ENCODE peak calls at places on chromosome 13, in nine cellular contexts. A is IMR-90, F is ovary, U is H54, K is breast epithelium, N is tibial nerve, C is body of pancreas, M is lower leg skin, X is A549. W is an unnamed sample.

GRCh38 chr13:96617528-96617927 is 376.7 kb downstream of the OXGR1 start:
- DNase-seq in C (no peak), F (no peak), N (no peak), U (no peak), A (no peak), K (no peak), M (no peak), X (no peak), W (no peak)

GRCh38 chr13:50400035-50400726 is 384.9 kb downstream of the KCNRG start:
- DNase-seq in C (peak), A (peak), X (no peak), F (no peak), N (no peak), K (no peak), M (no peak), U (no peak), W (no peak)

GRCh38 chr13:30333601-30334000 is 26.2 kb upstream of the KATNAL1 start:
- DNase-seq in M (no peak), C (no peak), F (no peak), X (no peak), N (no peak), K (no peak), U (no peak), A (no peak), W (no peak)

GRCh38 chr13:41900918-41901317 is 60.0 kb downstream of the VWA8 start:
- DNase-seq in C (no peak), U (no peak), M (no peak), X (peak), F (no peak), A (peak), K (no peak), N (no peak), W (no peak)

GRCh38 chr13:92354583-92354982 is 872.0 kb upstream of the GPC6 start:
- DNase-seq in K (no peak), A (no peak), U (no peak), X (no peak), N (no peak), C (no peak), F (no peak), M (no peak), W (no peak)

GRCh38 chr13:34254366-34254765 is 436.4 kb downstream of the RFC3 start:
- DNase-seq in K (no peak), U (no peak), C (no peak), N (no peak), A (no peak), M (no peak), X (no peak), F (no peak), W (no peak)

GRCh38 chr13:38767506-38768265 is 80.8 kb downstream of the FREM2 start:
- DNase-seq in F (no peak), K (no peak), A (no peak), X (no peak), C (no peak), U (no peak), N (no peak), M (no peak), W (no peak)

GRCh38 chr13:76980075-76980718 is 11.7 kb upstream of the CLN5 start:
- DNase-seq in F (peak), C (peak), U (peak), X (peak), M (peak), A (peak), K (peak), N (peak), W (peak)

GRCh38 chr13:109910131-109910530 is 123.7 kb upstream of the IRS2 start:
- DNase-seq in X (no peak), U (no peak), C (no peak), N (no peak), A (no peak), M (no peak), F (no peak), K (no peak), W (no peak)

GRCh38 chr13:30526612-30527217 is 61.0 kb upstream of the HMGB1 start:
- DNase-seq in K (no peak), F (no peak), A (peak), U (no peak), M (no peak), C (no peak), N (no peak), X (no peak), W (no peak)

GRCh38 chr13:20159646-20160345 is 1.1 kb downstream of the GJA3 start:
- DNase-seq in C (no peak), N (no peak), A (peak), X (no peak), F (no peak), M (no peak), K (no peak), U (no peak), W (no peak)

GRCh38 chr13:43167058-43167457 is 143.7 kb downstream of the DNAJC15 start:
- DNase-seq in K (no peak), A (no peak), U (no peak), N (no peak), C (no peak), X (no peak), M (no peak), F (no peak), W (no peak)

GRCh38 chr13:27132538-27132937 is 39.1 kb downstream of the USP12 start:
- DNase-seq in K (no peak), U (no peak), N (no peak), A (no peak), M (no peak), C (no peak), X (no peak), F (no peak), W (no peak)

GRCh38 chr13:96710166-96710866 is 284.0 kb downstream of the OXGR1 start:
- DNase-seq in X (no peak), F (no peak), N (no peak), M (no peak), A (no peak), C (no peak), U (no peak), K (no peak), W (peak)

GRCh38 chr13:61414686-61415664 is 674 bp downstream of the PCDH20 start:
- DNase-seq in F (no peak), N (no peak), K (no peak), C (peak), M (peak), X (peak), A (no peak), U (no peak), W (no peak)

GRCh38 chr13:102846261-102847015 is 606 bp downstream of the ERCC5 start:
- DNase-seq in U (no peak), N (no peak), A (peak), M (peak), K (no peak), F (no peak), C (peak), X (peak), W (peak)

GRCh38 chr13:30147380-30147779 is 160.0 kb downstream of the KATNAL1 start:
- DNase-seq in N (no peak), C (no peak), K (no peak), X (no peak), F (no peak), A (no peak), U (no peak), M (no peak), W (no peak)

GRCh38 chr13:22061806-22062391 is 391.0 kb downstream of the FGF9 start:
- DNase-seq in A (no peak), C (no peak), K (no peak), N (no peak), X (no peak), M (no peak), F (no peak), U (no peak), W (no peak)

GRCh38 chr13:22060187-22060586 is 389.3 kb downstream of the FGF9 start:
- DNase-seq in X (no peak), A (no peak), U (no peak), M (no peak), C (no peak), N (no peak), F (no peak), K (no peak), W (no peak)

GRCh38 chr13:22063416-22064124 is 392.7 kb downstream of the FGF9 start:
- DNase-seq in F (no peak), M (no peak), X (no peak), U (no peak), C (no peak), N (no peak), A (no peak), K (no peak), W (no peak)

GRCh38 chr13:22062478-22063205 is 391.8 kb downstream of the FGF9 start:
- DNase-seq in N (no peak), A (peak), K (no peak), X (no peak), F (no peak), M (no peak), U (no peak), C (no peak), W (no peak)

GRCh38 chr13:22061371-22061805 is 390.5 kb downstream of the FGF9 start:
- DNase-seq in K (no peak), N (no peak), F (no peak), A (no peak), U (no peak), C (no peak), M (no peak), X (no peak), W (no peak)
- TF ChIP-seq POLR2A in K (no peak), N (no peak), F (no peak), A (no peak), U (no peak), C (no peak), M (no peak), X (no peak), W (no peak)

GRCh38 chr13:33206425-33206824 is 79.1 kb downstream of the STARD13 start:
- DNase-seq in U (no peak), F (no peak), M (no peak), K (no peak), C (no peak), N (no peak), A (peak), X (no peak), W (no peak)

GRCh38 chr13:33205224-33205623 is 80.3 kb downstream of the STARD13 start:
- DNase-seq in X (no peak), M (no peak), U (no peak), A (no peak), K (no peak), C (no peak), N (no peak), F (no peak), W (no peak)

GRCh38 chr13:33202644-33203169 is 82.8 kb downstream of the STARD13 start:
- DNase-seq in X (no peak), F (no peak), C (no peak), M (no peak), N (no peak), A (no peak), U (no peak), K (no peak), W (no peak)

GRCh38 chr13:33205804-33206221 is 79.7 kb downstream of the STARD13 start:
- DNase-seq in A (peak), U (no peak), X (no peak), F (no peak), N (no peak), K (no peak), M (no peak), C (peak), W (no peak)

GRCh38 chr13:33204130-33204927 is 81.2 kb downstream of the STARD13 start:
- DNase-seq in A (peak), F (peak), X (no peak), M (peak), K (no peak), N (peak), C (peak), U (no peak), W (no peak)
- TF ChIP-seq POLR2A in A (no peak), F (no peak), X (no peak), M (no peak), K (no peak), N (no peak), C (no peak), U (no peak), W (no peak)

GRCh38 chr13:28679628-28680027 is 20.7 kb downstream of the POMP start:
- DNase-seq in F (no peak), K (no peak), X (no peak), U (no peak), A (peak), C (no peak), N (no peak), M (no peak), W (no peak)

GRCh38 chr13:28685114-28685513 is 26.2 kb downstream of the POMP start:
- DNase-seq in U (no peak), X (no peak), K (no peak), N (no peak), M (no peak), C (no peak), A (no peak), F (no peak), W (no peak)

GRCh38 chr13:28678809-28679208 is 19.9 kb downstream of the POMP start:
- DNase-seq in U (no peak), C (no peak), A (no peak), K (no peak), N (no peak), M (no peak), X (no peak), F (no peak), W (no peak)

GRCh38 chr13:28684257-28684656 is 25.3 kb downstream of the POMP start:
- DNase-seq in K (no peak), M (no peak), X (peak), N (no peak), A (no peak), U (no peak), F (no peak), C (no peak), W (no peak)

GRCh38 chr13:28680541-28680940 is 21.6 kb downstream of the POMP start:
- DNase-seq in X (no peak), C (no peak), U (no peak), M (no peak), A (no peak), N (no peak), K (no peak), F (no peak), W (no peak)
- TF ChIP-seq POLR2A in X (no peak), C (no peak), U (no peak), M (no peak), A (no peak), N (no peak), K (no peak), F (no peak), W (no peak)

DNA sequence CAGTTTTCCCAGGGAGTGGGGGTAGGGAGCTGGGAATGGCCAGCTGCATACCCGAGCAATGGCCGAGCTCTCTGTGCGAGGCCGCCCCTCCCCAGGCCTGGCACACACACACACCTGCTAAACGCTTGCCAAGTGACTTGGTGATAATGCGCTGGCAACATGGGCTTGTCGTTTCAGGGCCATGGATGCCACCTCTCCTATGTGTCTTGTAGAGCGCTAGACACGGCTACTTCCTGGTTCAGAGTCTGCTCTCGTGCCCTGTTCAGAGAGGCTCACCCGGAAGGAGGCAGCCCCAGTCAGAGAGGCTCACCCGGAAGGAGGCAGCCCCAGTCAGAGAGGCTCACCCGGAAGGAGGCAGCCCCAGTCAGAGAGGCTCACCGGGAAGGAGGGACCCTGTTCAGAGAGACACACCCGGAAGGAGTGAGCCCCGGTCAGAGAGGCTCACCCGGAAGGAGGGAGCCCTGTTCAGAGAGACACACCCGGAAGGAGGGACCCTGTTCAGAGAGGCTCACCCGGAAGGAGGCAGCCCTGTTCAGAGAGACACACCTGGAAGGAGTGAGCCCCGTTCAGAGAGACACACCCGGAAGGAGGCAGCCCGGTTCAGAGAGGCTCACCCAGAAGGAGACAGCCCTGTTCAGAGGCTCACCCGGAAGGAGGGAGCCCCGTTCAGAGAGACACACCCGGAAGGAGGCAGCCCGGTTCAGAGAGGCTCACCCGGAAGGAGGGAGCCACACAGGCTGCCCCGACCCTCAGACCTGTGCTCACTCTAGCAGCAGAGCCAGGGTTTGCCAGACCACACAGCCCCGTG is 4.2 kb downstream of the ADPRHL1 start:
- DNase-seq in U (no peak), M (no peak), K (peak), X (peak), F (peak), A (no peak), C (peak), N (peak), W (peak)
- TF ChIP-seq POLR2A in U (no peak), M (no peak), K (no peak), X (peak), F (no peak), A (no peak), C (peak), N (no peak), W (no peak)

GRCh38 chr13:40664100-40665060 is 2.1 kb downstream of the FOXO1 start:
- DNase-seq in X (peak), U (no peak), F (peak), N (peak), K (peak), C (peak), M (peak), A (no peak), W (peak)
- TF ChIP-seq POLR2A in X (no peak), U (no peak), F (no peak), N (no peak), K (peak), C (peak), M (no peak), A (no peak), W (no peak)

GRCh38 chr13:46129124-46129523 is 24.3 kb upstream of the CPB2 start:
- DNase-seq in N (no peak), M (no peak), F (no peak), K (no peak), X (no peak), U (no peak), C (no peak), A (no peak), W (no peak)
- TF ChIP-seq POLR2A in N (no peak), M (no peak), F (no peak), K (no peak), X (no peak), U (no peak), C (no peak), A (no peak), W (no peak)

DNA sequence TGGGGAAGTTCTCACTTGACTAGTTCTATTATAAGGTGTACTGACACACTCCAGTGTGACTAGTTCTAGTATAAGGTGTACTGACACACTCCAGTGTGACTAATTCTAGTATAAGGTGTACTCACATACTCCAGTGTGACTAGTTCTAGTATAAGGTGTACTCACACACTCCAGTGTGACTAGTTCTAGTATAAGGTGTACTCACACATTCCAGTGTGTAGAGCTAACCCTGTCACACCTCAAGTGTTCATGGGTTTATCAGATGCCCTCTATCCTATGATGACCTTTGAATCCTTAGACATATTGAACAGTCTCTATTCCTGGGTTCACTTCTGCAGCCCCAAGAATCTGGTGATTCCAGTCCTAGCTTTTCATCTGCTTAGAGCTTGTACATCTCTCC is 54.6 kb upstream of the MYO16 start:
- DNase-seq in C (no peak), N (no peak), K (no peak), U (no peak), F (no peak), A (no peak), X (no peak), M (no peak), W (no peak)
- TF ChIP-seq POLR2A in C (no peak), N (no peak), K (no peak), U (no peak), F (no peak), A (no peak), X (no peak), M (no peak), W (no peak)

DNA sequence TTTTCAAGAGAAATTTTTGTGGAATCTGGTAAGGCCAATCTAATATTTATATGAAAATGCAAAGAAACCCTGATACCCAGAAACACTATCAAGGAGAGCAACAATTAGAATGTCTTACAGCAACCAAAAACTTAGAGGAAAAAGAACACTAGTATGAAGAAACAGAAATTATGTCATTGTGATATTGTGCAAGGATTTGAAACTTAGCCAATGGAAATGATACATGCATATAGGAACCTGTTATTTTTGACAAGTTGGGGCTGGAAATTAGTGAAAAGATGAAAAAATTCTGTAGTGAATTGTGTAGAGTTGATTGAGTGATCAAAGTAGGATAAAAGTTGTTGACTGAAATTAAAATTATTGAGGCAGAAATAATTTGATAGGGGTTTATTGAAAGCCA is 792.6 kb upstream of the SLITRK6 start:
- DNase-seq in N (no peak), F (no peak), X (no peak), K (no peak), U (no peak), C (no peak), M (no peak), A (peak), W (no peak)
- TF ChIP-seq POLR2A in N (no peak), F (no peak), X (no peak), K (no peak), U (no peak), C (no peak), M (no peak), A (no peak), W (no peak)